ENCODE peak calls at places on chromosomes 7 and 10, in ten cellular contexts. J is HepG2, K is PC-9, P is thyroid gland, N is cardiac muscle cell, B is thoracic aorta, D is AG04449, W is GM12865, Y is astrocyte of the cerebellum, Z is spleen. E is an unnamed sample.

GRCh38 chr7:96327429-96327828 is 5.5 kb upstream of the SLC25A13 start:
- DNase-seq in J (peak; percentile 74), K (no peak), P (no peak), N (no peak), B (no peak), D (no peak), W (no peak), Y (no peak), Z (no peak), E (peak; percentile 39)

GRCh38 chr10:29011511-29011910 is 277.4 kb upstream of the LYZL1 start:
- DNase-seq in J (no peak), K (no peak), P (no peak), N (peak; percentile 80), B (no peak), D (no peak), W (no peak), Y (peak; percentile 40), Z (no peak), E (no peak)

GRCh38 chr7:28708458-28708951 is 249.6 kb downstream of the TRIL start:
- DNase-seq in J (no peak), K (no peak), P (no peak), N (no peak), B (no peak), D (no peak), W (no peak), Y (no peak), Z (no peak), E (no peak)

GRCh38 chr7:538764-539685 is 19.4 kb upstream of the PDGFA start:
- DNase-seq in J (peak; percentile 74), K (peak; percentile 92), P (no peak), N (no peak), B (no peak), D (no peak), W (no peak), Y (no peak), Z (no peak), E (peak; percentile 61)

GRCh38 chr7:102431617-102432298 is 1.6 kb upstream of the ORAI2 start:
- DNase-seq in J (peak; percentile 29), K (no peak), P (peak; percentile 63), N (no peak), B (no peak), D (no peak), W (peak; percentile 82), Y (no peak), Z (peak; percentile 86), E (no peak)

GRCh38 chr7:143381427-143382125 is 431 bp downstream of the ZYX start:
- DNase-seq in J (no peak), K (peak; percentile 80), P (peak; percentile 83), N (peak; percentile 91), B (no peak), D (no peak), W (peak; percentile 39), Y (peak; percentile 48), Z (peak; percentile 90), E (peak; percentile 72)

GRCh38 chr10:23523251-23523650 is 84.4 kb downstream of the OTUD1 start:
- DNase-seq in J (peak; percentile 3), K (no peak), P (no peak), N (no peak), B (no peak), D (no peak), W (no peak), Y (no peak), Z (no peak), E (no peak)

GRCh38 chr10:50937230-50937907 is 51.9 kb upstream of the A1CF start:
- DNase-seq in J (peak; percentile 24), K (no peak), P (no peak), N (peak; percentile 68), B (no peak), D (no peak), W (no peak), Y (peak; percentile 26), Z (no peak), E (peak; percentile 13)

GRCh38 chr7:18873674-18874341 is 243.6 kb downstream of the TWIST1 start:
- DNase-seq in J (no peak), K (no peak), P (no peak), N (peak; percentile 50), B (no peak), D (no peak), W (no peak), Y (no peak), Z (no peak), E (no peak)

GRCh38 chr10:63390521-63390920 is 75.3 kb downstream of the JMJD1C start:
- DNase-seq in J (no peak), K (no peak), P (no peak), N (no peak), B (no peak), D (no peak), W (no peak), Y (no peak), Z (no peak), E (no peak)

GRCh38 chr10:51244308-51244707 is 170.0 kb downstream of the PRKG1 start:
- DNase-seq in J (no peak), K (no peak), P (no peak), N (peak; percentile 28), B (no peak), D (no peak), W (no peak), Y (no peak), Z (no peak), E (no peak)

GRCh38 chr10:8365935-8366911 is 311.7 kb downstream of the GATA3 start:
- DNase-seq in J (peak; percentile 42), K (peak; percentile 94), P (no peak), N (peak; percentile 96), B (no peak), D (no peak), W (peak; percentile 37), Y (peak; percentile 13), Z (no peak), E (peak; percentile 89)

GRCh38 chr7:138245682-138246081 is 169.4 kb downstream of the AKR1D1 start:
- DNase-seq in J (peak; percentile 97), K (no peak), P (no peak), N (peak; percentile 91), B (no peak), D (no peak), W (no peak), Y (no peak), Z (no peak), E (no peak)

GRCh38 chr7:84970683-84971082 is 216.2 kb downstream of the SEMA3D start:
- DNase-seq in J (no peak), K (no peak), P (no peak), N (peak; percentile 27), B (no peak), D (no peak), W (no peak), Y (no peak), Z (no peak), E (no peak)

GRCh38 chr7:118195837-118196474 is 12.0 kb downstream of the LSM8 start:
- DNase-seq in J (peak; percentile 61), K (peak; percentile 49), P (peak; percentile 72), N (peak; percentile 74), B (peak; percentile 17), D (no peak), W (peak; percentile 72), Y (peak; percentile 73), Z (no peak), E (peak; percentile 63)

GRCh38 chr10:127196227-127196954 is at the start of gene INSYN2A:
- DNase-seq in J (no peak), K (peak; percentile 25), P (peak; percentile 36), N (peak; percentile 65), B (no peak), D (no peak), W (no peak), Y (no peak), Z (no peak), E (peak; percentile 23)

GRCh38 chr10:71868192-71868697 is 17.2 kb upstream of the PSAP start:
- DNase-seq in J (peak; percentile 44), K (peak; percentile 92), P (peak; percentile 38), N (peak; percentile 83), B (no peak), D (no peak), W (peak; percentile 48), Y (peak; percentile 48), Z (peak; percentile 77), E (peak; percentile 80)

DNA sequence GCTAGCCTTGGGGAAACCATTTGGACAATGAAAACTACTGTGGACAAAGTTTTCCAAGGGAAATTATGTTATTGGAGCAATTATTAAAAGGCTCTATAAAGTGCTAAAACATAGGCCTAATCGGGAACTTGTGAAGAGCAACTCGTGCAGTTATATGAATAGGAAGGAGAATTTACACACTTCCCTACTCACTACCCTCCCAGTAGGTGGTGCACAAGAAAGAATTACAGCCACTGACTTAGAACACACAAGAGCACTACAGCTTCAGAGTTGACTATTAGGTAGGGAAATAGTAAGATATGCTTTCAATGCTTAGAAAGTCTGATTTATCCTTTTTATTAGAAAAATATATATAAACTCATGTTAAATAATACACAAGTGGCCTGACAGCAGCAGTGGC is 47.2 kb downstream of the GSAP start:
- DNase-seq in J (no peak), K (no peak), P (no peak), N (peak; percentile 44), B (no peak), D (no peak), W (peak; percentile 35), Y (no peak), Z (no peak), E (no peak)
- TF ChIP-seq CTCF in J (peak; percentile 39), K (no peak), P (no peak), N (peak; percentile 30), B (no peak), D (no peak), W (no peak), Y (no peak), Z (no peak), E (no peak)

DNA sequence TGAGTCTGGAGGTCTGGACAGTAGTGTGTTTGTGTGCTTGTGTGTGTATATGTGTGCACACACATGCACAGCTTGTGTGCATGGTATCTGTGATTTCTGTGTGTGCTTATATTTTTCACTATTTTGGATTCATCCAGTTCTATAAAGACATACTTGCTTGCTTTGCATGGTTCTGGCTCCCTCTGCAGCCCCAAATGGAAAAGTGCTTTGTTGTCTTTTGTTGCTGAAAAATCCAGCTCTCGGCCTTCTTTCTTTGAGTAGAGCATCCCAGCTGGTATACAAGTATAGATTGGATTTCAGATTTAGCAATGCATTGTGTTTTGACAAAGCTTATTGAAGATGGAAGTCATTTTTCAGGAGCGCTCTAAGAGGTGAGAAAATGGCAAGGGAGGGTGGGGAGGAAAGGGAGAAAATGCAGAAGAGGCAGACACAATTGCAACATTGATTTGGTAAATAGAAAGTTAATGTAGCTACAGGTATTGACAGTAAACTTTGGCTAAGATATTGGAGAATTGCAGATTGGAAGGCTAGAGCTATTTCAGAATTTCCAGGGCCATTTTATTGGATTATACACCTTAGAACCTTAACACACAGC is 333.9 kb downstream of the AUTS2 start:
- DNase-seq in J (no peak), K (no peak), P (peak; percentile 24), N (peak; percentile 67), B (no peak), D (peak; percentile 14), W (peak; percentile 55), Y (peak; percentile 42), Z (no peak), E (no peak)
- TF ChIP-seq CTCF in J (peak; percentile 35), K (peak; percentile 76), P (peak; percentile 52), N (peak; percentile 79), B (peak; percentile 46), D (peak; percentile 73), W (peak; percentile 55), Y (peak; percentile 86), Z (no peak), E (no peak)

GRCh38 chr10:4151466-4151865 is 366.5 kb upstream of the KLF6 start:
- DNase-seq in J (no peak), K (no peak), P (no peak), N (peak; percentile 6), B (no peak), D (no peak), W (no peak), Y (no peak), Z (no peak), E (no peak)
- TF ChIP-seq CTCF in J (peak; percentile 38), K (no peak), P (no peak), N (peak; percentile 17), B (no peak), D (no peak), W (no peak), Y (no peak), Z (no peak), E (no peak)

GRCh38 chr7:30743371-30744074 is 8.4 kb upstream of the INMT start:
- DNase-seq in J (no peak), K (peak; percentile 45), P (no peak), N (peak; percentile 77), B (no peak), D (no peak), W (peak; percentile 24), Y (no peak), Z (no peak), E (peak; percentile 49)
- TF ChIP-seq CTCF in J (peak; percentile 56), K (peak; percentile 38), P (no peak), N (peak; percentile 54), B (no peak), D (peak; percentile 26), W (peak; percentile 7), Y (peak; percentile 24), Z (no peak), E (no peak)